ENCODE peak calls at places on chromosomes 16 and 17, in six cellular contexts. G is DND-41, U is GM12878, V is H1, O is hepatocyte, M is astrocyte. K is an unnamed sample.

GRCh38 chr17:7884581-7885356 is 3.8 kb upstream of the CHD3 start:
- DNase-seq in O (peak; percentile 32), M (no peak), U (no peak), G (peak; percentile 51), V (no peak), K (no peak)

GRCh38 chr16:35533683-35534082 is 2074.3 kb downstream of the TP53TG3F start:
- DNase-seq in U (no peak), G (no peak), M (no peak), V (no peak), O (no peak), K (no peak)

GRCh38 chr16:4611337-4612023 is 3.2 kb downstream of the UBALD1 start:
- DNase-seq in U (no peak), V (no peak), G (no peak), O (peak; percentile 55), M (no peak), K (no peak)

GRCh38 chr16:677306-678190 is 2.1 kb downstream of the RHBDL1 start:
- DNase-seq in G (no peak), U (no peak), M (no peak), V (no peak), O (no peak), K (no peak)

GRCh38 chr17:73776978-73777567 is 132.8 kb upstream of the SDK2 start:
- DNase-seq in M (no peak), G (no peak), O (no peak), V (no peak), U (no peak), K (no peak)

GRCh38 chr16:49675417-49675816 is 180.5 kb downstream of the ZNF423 start:
- DNase-seq in V (no peak), M (no peak), G (no peak), O (no peak), U (no peak), K (no peak)

GRCh38 chr17:73462830-73463229 is 151.0 kb upstream of the CDC42EP4 start:
- DNase-seq in G (no peak), M (no peak), O (no peak), U (no peak), V (no peak), K (no peak)

GRCh38 chr17:70169707-70170597 is 620 bp downstream of the KCNJ2 start:
- DNase-seq in G (no peak), O (peak; percentile 24), U (no peak), V (no peak), M (no peak), K (peak; percentile 26)

GRCh38 chr16:53504161-53504663 is 1.2 kb upstream of the AKTIP start:
- DNase-seq in V (no peak), O (peak; percentile 41), G (peak; percentile 54), U (no peak), M (peak; percentile 55), K (peak; percentile 50)

GRCh38 chr17:18377437-18378204 is at the start of gene EVPLL:
- DNase-seq in M (no peak), G (peak; percentile 13), U (no peak), O (no peak), V (no peak), K (peak; percentile 17)

GRCh38 chr17:58671969-58672368 is 19.9 kb downstream of the TEX14 start:
- DNase-seq in M (no peak), O (no peak), U (no peak), V (no peak), G (no peak), K (no peak)

GRCh38 chr17:7570351-7570750 is 8.6 kb downstream of the SENP3 start:
- DNase-seq in M (no peak), U (no peak), V (no peak), O (peak; percentile 1), G (no peak), K (no peak)

GRCh38 chr16:85045641-85046471 is 18.3 kb downstream of the KIAA0513 start:
- DNase-seq in U (no peak), M (no peak), V (no peak), O (no peak), G (no peak), K (no peak)

GRCh38 chr16:88737298-88738166 is 31.2 kb downstream of the CTU2 start:
- DNase-seq in V (peak; percentile 29), U (peak; percentile 13), M (peak; percentile 32), O (peak; percentile 75), G (peak; percentile 52), K (peak; percentile 57)

GRCh38 chr17:57603978-57604377 is 141.1 kb downstream of the CCDC182 start:
- DNase-seq in O (no peak), G (peak; percentile 82), M (no peak), V (no peak), U (peak; percentile 79), K (no peak)

GRCh38 chr16:4937782-4938682 is 1.1 kb upstream of the PPL start:
- DNase-seq in G (no peak), U (no peak), V (no peak), O (peak; percentile 13), M (no peak), K (no peak)

GRCh38 chr16:7990864-7991263 is 599.4 kb downstream of the TMEM114 start:
- DNase-seq in O (no peak), G (no peak), U (no peak), V (no peak), M (no peak), K (no peak)

GRCh38 chr17:79664925-79665738 is 54.3 kb upstream of the RBFOX3 start:
- DNase-seq in M (no peak), G (no peak), V (no peak), O (peak; percentile 61), U (no peak), K (no peak)

GRCh38 chr17:55348749-55349354 is 72.8 kb downstream of the MMD start:
- DNase-seq in V (no peak), O (peak; percentile 79), U (no peak), M (peak; percentile 7), G (peak; percentile 60), K (peak; percentile 27)

GRCh38 chr17:3773511-3773910 is 27.5 kb downstream of the ITGAE start:
- DNase-seq in V (no peak), O (no peak), G (no peak), M (peak; percentile 65), U (no peak), K (peak; percentile 62)

GRCh38 chr16:50884066-50884860 is 142.4 kb downstream of the CYLD start:
- DNase-seq in M (no peak), V (no peak), G (no peak), U (no peak), O (no peak), K (no peak)

GRCh38 chr16:23207485-23207884 is 24.9 kb downstream of the SCNN1G start:
- DNase-seq in G (no peak), O (no peak), U (no peak), M (no peak), V (no peak), K (no peak)

GRCh38 chr17:79081571-79082276 is 7.1 kb downstream of the ENGASE start:
- DNase-seq in G (no peak), U (no peak), V (no peak), M (no peak), O (no peak), K (no peak)

GRCh38 chr17:49996495-49997255 is 1.7 kb upstream of the DLX3 start:
- DNase-seq in O (peak; percentile 73), G (peak; percentile 62), V (no peak), U (no peak), M (no peak), K (peak; percentile 17)

DNA sequence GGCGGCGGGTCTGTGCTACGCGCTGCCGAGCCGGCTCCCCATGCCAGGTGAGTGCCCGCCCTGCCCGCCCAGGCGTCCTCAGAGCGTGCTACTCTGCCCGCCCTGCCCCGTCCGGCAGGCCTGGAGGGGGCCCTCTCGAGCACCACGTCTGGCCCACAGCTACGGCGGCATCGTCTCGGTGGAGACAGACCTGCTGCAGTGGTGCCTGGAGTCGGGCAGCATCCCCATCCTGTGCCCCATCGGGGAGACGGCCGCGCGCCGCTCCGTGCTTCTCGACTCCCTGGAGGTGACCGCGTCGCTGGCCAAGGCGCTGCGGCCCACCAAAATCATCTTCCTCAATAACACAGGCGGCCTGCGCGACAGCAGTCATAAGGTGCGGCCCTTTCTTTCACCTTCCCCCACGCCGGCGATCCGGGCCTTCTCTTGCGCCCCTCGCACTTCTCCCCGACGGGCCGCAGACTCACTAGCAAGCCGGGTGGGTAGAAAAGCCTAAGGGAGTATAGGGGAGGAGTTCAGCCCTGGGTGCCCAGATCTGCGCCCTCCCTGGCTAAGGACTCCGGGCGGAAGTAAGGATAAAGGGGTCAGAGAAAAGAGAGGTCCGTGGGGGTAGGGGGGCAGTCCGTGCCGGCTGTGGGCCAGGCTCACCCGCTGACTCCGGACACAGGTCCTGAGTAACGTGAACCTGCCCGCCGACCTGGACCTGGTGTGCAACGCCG is 1.6 kb downstream of the NAGS start:
- DNase-seq in O (peak; percentile 61), U (no peak), V (no peak), G (no peak), M (no peak), K (no peak)
- H3K4me3 ChIP-seq in O (peak overlapping the region; percentile 37), U (peak overlapping the region; percentile 91), V (peak overlapping the region; percentile 86), G (peak overlapping the region; percentile 50), M (peak overlapping the region; percentile 46), K (peak overlapping the region; percentile 71)

DNA sequence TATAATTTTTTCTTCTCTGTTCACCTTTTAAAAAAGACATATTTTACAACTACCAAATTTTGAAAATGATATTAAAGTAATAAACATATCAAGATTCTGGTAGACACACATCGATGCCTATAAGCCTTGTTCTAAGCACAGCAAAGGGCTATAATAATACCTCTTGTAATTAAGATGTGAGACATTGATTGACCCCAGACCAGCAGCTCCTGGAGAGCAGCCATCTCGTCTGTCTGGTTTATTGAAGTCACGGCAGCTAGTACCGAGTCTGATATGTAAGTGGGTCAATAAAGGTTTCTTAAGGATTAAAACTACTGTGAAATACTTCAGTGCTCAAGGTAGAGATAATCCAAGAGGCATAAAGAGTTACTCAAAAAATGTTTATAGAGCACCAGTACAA is 76.1 kb downstream of the C17orf58 start:
- DNase-seq in M (no peak), O (no peak), V (no peak), U (no peak), G (no peak), K (no peak)
- TF ChIP-seq EZH2 in M (no peak), O (no peak), V (no peak), U (no peak), G (no peak), K (no peak)

DNA sequence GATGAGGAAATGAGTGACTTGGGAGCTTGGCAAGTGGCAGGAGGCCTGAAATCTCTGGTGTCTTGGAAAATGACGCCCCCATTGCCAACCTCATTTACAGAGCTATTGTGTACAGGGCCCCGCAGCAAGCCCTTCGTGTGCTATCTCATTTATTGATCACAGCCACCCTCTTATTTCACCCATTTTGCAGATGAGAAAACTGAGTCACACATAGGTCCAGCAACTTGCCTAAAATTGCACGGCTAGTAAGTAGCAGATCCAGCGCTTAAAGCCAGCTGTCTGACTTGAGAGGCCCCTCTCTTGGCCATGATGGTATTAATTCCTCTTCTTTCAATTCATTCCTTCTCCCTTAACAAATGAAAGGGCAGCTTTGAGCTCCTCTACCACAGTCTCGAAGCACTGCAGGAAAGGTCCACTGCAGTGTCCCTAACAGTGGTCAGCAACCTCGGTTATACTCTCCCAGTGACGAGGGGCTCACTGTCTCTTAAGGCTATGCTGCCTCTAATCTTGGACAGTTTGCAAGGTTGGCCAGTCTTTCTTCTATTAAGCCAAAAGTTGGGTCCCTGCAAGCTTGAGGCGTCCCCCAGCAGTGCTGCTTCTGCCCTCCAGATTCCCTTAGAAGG is 162.2 kb downstream of the COPRS start:
- DNase-seq in O (no peak), U (no peak), M (no peak), V (no peak), G (no peak), K (no peak)
- H3K27ac ChIP-seq in O (peak overlapping the region; percentile 67), U (no peak overlapping the region), M (peak overlapping the region; percentile 5), V (no peak overlapping the region), G (no peak overlapping the region), K (no peak overlapping the region)

DNA sequence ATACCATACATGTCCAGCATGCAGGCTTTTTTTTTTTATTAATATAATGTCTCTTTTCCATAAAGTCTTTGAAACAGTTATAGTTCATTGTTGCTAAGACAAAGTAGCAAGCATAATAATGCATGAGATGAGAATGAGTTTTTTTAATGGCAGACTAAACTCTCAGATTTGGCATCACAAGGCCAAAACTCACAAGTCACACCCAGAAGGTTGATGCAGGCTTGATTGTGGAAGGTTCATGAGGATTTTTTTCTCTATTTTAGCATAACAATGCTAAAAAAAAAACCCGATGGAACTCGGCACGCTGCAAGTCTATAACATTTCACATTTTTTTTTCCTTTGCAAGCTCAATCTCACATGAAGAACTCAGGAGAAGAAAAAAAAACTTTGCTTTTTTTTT is 2.8 kb downstream of the MAF start:
- DNase-seq in G (no peak), U (no peak), M (no peak), O (no peak), V (no peak), K (no peak)
- H3K4me3 ChIP-seq in G (no peak overlapping the region), U (no peak overlapping the region), M (peak overlapping the region; percentile 67), O (peak overlapping the region; percentile 69), V (peak overlapping the region; percentile 67), K (peak overlapping the region; percentile 83)

K was measured in fibroblast of lung.